ENCODE peak calls at places on chromosomes 3 and 15, in nine cellular contexts. A is dorsolateral prefrontal cortex, X is transverse colon, W is fibroblast of lung, N is hepatocyte, S is OCI-LY7, T is WERI-Rb-1, J is A549, O is psoas muscle. Z is an unnamed sample.

GRCh38 chr3:131903988-131904415 is 130.8 kb downstream of the CPNE4 start:
- DNase-seq in N (peak; percentile 42), A (no peak), X (no peak), O (no peak), T (no peak), W (peak; percentile 98), S (no peak), J (peak; percentile 36), Z (peak; percentile 95)

GRCh38 chr3:1583044-1583443 is 490.2 kb downstream of the CNTN6 start:
- DNase-seq in W (no peak), O (no peak), A (no peak), J (no peak), T (no peak), S (no peak), N (no peak), X (no peak), Z (no peak)

GRCh38 chr15:83275412-83275811 is 9.1 kb downstream of the BNC1 start:
- DNase-seq in N (no peak), S (no peak), W (no peak), A (no peak), X (no peak), O (no peak), J (no peak), T (no peak), Z (no peak)

GRCh38 chr3:51393564-51393963 is 2.5 kb downstream of the RBM15B start:
- DNase-seq in W (no peak), A (no peak), J (no peak), N (no peak), S (no peak), T (no peak), O (no peak), X (no peak), Z (no peak)

GRCh38 chr3:191502583-191502982 is 41.6 kb downstream of the PYDC2 start:
- DNase-seq in J (no peak), W (no peak), S (peak; percentile 21), A (no peak), T (no peak), N (no peak), O (no peak), X (no peak), Z (peak; percentile 9)

GRCh38 chr3:131361464-131362421 is 19.8 kb upstream of the NUDT16 start:
- DNase-seq in X (peak; percentile 95), J (peak; percentile 36), N (peak; percentile 93), T (no peak), S (no peak), W (peak; percentile 51), A (peak; percentile 37), O (peak; percentile 88), Z (peak; percentile 72)

GRCh38 chr3:142976621-142977398 is 13.3 kb upstream of the PAQR9 start:
- DNase-seq in N (peak; percentile 66), J (peak; percentile 88), W (peak; percentile 91), O (peak; percentile 90), T (no peak), A (peak; percentile 35), X (peak; percentile 26), S (no peak), Z (no peak)

GRCh38 chr3:69082805-69083204 is 1.9 kb upstream of the ARL6IP5 start:
- DNase-seq in S (peak; percentile 85), T (peak; percentile 42), N (peak; percentile 68), W (peak; percentile 81), X (peak; percentile 51), J (no peak), A (no peak), O (no peak), Z (peak; percentile 76)

GRCh38 chr15:72058590-72058989 is 59.4 kb downstream of the MYO9A start:
- DNase-seq in X (no peak), A (no peak), W (no peak), S (no peak), O (no peak), N (no peak), T (no peak), J (no peak), Z (no peak)

GRCh38 chr3:185766645-185767323 is 58.1 kb downstream of the IGF2BP2 start:
- DNase-seq in X (no peak), O (no peak), W (no peak), J (no peak), T (no peak), N (no peak), S (no peak), A (no peak), Z (no peak)

GRCh38 chr3:52406231-52406661 is 38.7 kb downstream of the SEMA3G start:
- DNase-seq in A (no peak), S (no peak), O (peak; percentile 53), W (no peak), N (no peak), T (no peak), X (peak; percentile 78), J (no peak), Z (no peak)

GRCh38 chr15:39553947-39554731 is 26.7 kb upstream of the THBS1 start:
- DNase-seq in T (no peak), W (no peak), X (peak; percentile 58), J (no peak), A (no peak), N (no peak), S (no peak), O (no peak), Z (no peak)

GRCh38 chr3:38360345-38360744 is 13.8 kb downstream of the XYLB start:
- DNase-seq in N (no peak), J (no peak), W (no peak), S (no peak), T (no peak), X (no peak), O (no peak), A (no peak), Z (no peak)

GRCh38 chr15:48334260-48334659 is 3.0 kb downstream of the DUT start:
- DNase-seq in W (no peak), J (no peak), X (no peak), S (no peak), T (no peak), A (no peak), O (no peak), N (no peak), Z (no peak)
- H3K4me3 ChIP-seq in W (no peak overlapping the region), J (no peak overlapping the region), X (no peak overlapping the region), S (peak overlapping the region; percentile 81), T (no peak overlapping the region), A (no peak overlapping the region), O (no peak overlapping the region), N (no peak overlapping the region), Z (no peak overlapping the region)

GRCh38 chr3:105862217-105862616 is 6.6 kb downstream of the CBLB start:
- DNase-seq in A (no peak), O (no peak), W (no peak), X (no peak), T (no peak), J (no peak), N (no peak), S (peak; percentile 90), Z (no peak)
- H3K27ac ChIP-seq in A (no peak overlapping the region), O (no peak overlapping the region), W (no peak overlapping the region), X (no peak overlapping the region), T (no peak overlapping the region), J (no peak overlapping the region), N (no peak overlapping the region), S (peak overlapping the region; percentile 88), Z (no peak overlapping the region)

DNA sequence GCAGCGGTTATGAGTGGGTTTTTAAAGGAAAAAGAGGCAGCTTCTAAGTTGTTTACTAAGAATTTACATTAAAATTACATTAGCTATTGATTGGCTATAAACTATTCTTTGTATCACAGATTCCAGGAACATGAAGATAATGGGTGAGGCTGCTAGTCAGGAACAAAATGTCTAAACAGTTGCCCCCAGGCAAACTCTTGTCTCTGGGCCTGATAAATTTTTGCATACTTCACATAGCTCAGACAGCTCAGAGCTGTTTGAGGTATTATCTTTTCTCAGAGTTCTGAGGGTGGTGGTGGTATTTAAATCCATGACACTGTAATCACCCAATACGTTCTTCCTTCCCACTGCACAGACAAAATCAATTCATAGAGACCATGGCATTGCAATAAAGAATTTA is 2.1 kb upstream of the HACD2 start:
- DNase-seq in O (no peak), A (no peak), N (peak; percentile 34), T (no peak), J (no peak), X (no peak), S (no peak), W (no peak), Z (peak; percentile 46)
- H3K4me3 ChIP-seq in O (no peak overlapping the region), A (peak overlapping the region; percentile 91), N (no peak overlapping the region), T (no peak overlapping the region), J (no peak overlapping the region), X (no peak overlapping the region), S (peak overlapping the region; percentile 97), W (no peak overlapping the region), Z (no peak overlapping the region)

GRCh38 chr15:90031231-90031791 is 30.2 kb downstream of the ZNF710 start:
- DNase-seq in W (peak; percentile 11), S (peak; percentile 57), O (no peak), J (no peak), T (no peak), A (no peak), N (no peak), X (peak; percentile 44), Z (no peak)
- H3K27ac ChIP-seq in W (peak overlapping the region; percentile 54), S (no peak overlapping the region), O (no peak overlapping the region), J (no peak overlapping the region), T (no peak overlapping the region), A (no peak overlapping the region), N (no peak overlapping the region), X (peak overlapping the region; percentile 62), Z (no peak overlapping the region)

DNA sequence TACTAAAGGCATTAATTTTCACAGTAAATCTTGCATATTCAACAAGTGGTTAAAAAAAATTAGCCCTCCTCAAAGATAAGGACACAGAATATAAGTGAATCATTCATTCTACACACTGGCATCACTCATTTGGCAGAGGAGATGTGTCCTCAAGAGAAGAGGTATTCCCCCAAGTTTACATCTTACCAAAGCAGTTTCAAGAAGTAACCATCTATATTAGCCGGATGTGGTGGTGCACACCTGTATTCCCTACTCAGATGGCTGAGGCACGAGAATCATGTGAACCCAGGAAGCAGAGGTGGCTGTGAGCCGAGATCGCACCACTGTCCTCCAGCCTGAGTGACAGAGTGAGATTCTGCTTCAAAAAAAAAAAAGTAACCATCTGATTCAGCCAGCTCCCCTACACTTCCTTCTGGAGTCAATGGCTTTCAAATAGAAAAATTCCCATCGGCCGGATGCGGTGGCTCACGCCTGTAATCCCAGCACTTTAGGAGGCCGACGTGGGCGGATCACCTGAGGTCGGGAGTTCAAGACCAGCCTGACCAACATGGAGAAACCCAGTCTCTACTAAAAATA is 15.4 kb downstream of the RAF1 start:
- DNase-seq in W (no peak), X (peak; percentile 25), N (no peak), T (no peak), A (no peak), S (peak; percentile 58), J (no peak), O (no peak), Z (no peak)
- H3K4me3 ChIP-seq in W (no peak overlapping the region), X (no peak overlapping the region), N (no peak overlapping the region), T (no peak overlapping the region), A (no peak overlapping the region), S (no peak overlapping the region), J (no peak overlapping the region), O (no peak overlapping the region), Z (no peak overlapping the region)